ENCODE peak calls at places on chromosomes 6 and 20, in four cellular contexts. V is cardiac fibroblast, Y is NCI-H1105 treated with DMSO at 0.1 percent for 48 hours, N is BJ. S is an unnamed sample.

GRCh38 chr6:157096105-157096504 is 227.2 kb downstream of the TMEM242 start:
- DNase-seq in N (no peak), Y (no peak), V (no peak), S (no peak)

GRCh38 chr20:17612975-17613327 is 43.1 kb downstream of the DSTN start:
- DNase-seq in N (no peak), V (no peak), Y (no peak), S (no peak)

GRCh38 chr6:157551041-157551832 is 170.2 kb downstream of the ZDHHC14 start:
- DNase-seq in Y (no peak), V (no peak), N (no peak), S (no peak)

GRCh38 chr20:48066256-48066655 is 281.0 kb upstream of the SULF2 start:
- DNase-seq in N (peak), Y (no peak), V (no peak), S (no peak)

GRCh38 chr6:116969211-116969863 is 92.3 kb downstream of the RFX6 start:
- DNase-seq in N (no peak), V (peak), Y (peak), S (no peak)

GRCh38 chr6:36698871-36699271 is 1.2 kb downstream of the RAB44 start:
- DNase-seq in V (no peak), Y (no peak), N (no peak), S (no peak)

GRCh38 chr20:164618-165017 is 7.4 kb downstream of the DEFB127 start:
- DNase-seq in V (no peak), Y (no peak), N (no peak), S (no peak)

GRCh38 chr6:151067684-151068596 is 171.8 kb upstream of the AKAP12 start:
- DNase-seq in N (peak), V (peak), Y (no peak), S (peak)

GRCh38 chr20:21583486-21584168 is 69.8 kb upstream of the NKX2-2 start:
- DNase-seq in Y (peak), N (no peak), V (no peak), S (no peak)

GRCh38 chr6:106630366-106630765 is 988 bp downstream of the QRSL1 start:
- DNase-seq in N (no peak), V (no peak), Y (no peak), S (no peak)

GRCh38 chr6:108597601-108598315 is 37.0 kb downstream of the FOXO3 start:
- DNase-seq in Y (no peak), V (no peak), N (no peak), S (no peak)

GRCh38 chr6:31693535-31693934 is 9.6 kb downstream of the ABHD16A start:
- DNase-seq in Y (no peak), N (no peak), V (no peak), S (no peak)

GRCh38 chr6:42978793-42979522 is at the start of gene PEX6:
- DNase-seq in N (no peak), Y (peak), V (peak), S (peak)

GRCh38 chr6:30730611-30731435 is 10.7 kb downstream of the TUBB start:
- DNase-seq in V (peak), N (no peak), Y (peak), S (peak)

GRCh38 chr6:47070461-47070860 is 28.3 kb upstream of the ADGRF1 start:
- DNase-seq in Y (no peak), N (no peak), V (no peak), S (no peak)

GRCh38 chr20:37390891-37391525 is 45.1 kb downstream of the SRC start:
- DNase-seq in N (no peak), Y (no peak), V (no peak), S (no peak)

GRCh38 chr6:165106261-165106660 is 203.1 kb downstream of the C6orf118 start:
- DNase-seq in V (no peak), N (no peak), Y (no peak), S (no peak)

GRCh38 chr20:17613328-17614175 is 43.7 kb downstream of the DSTN start:
- DNase-seq in Y (no peak), N (no peak), V (no peak), S (no peak)

GRCh38 chr6:80690611-80691090 is 584.2 kb downstream of the BCKDHB start:
- DNase-seq in N (peak), V (no peak), Y (no peak), S (no peak)

GRCh38 chr20:11352041-11352440 is 565.7 kb upstream of the BTBD3 start:
- DNase-seq in Y (peak), N (no peak), V (no peak), S (no peak)

GRCh38 chr6:119544325-119545150 is 195.0 kb upstream of the MAN1A1 start:
- DNase-seq in Y (no peak), V (peak), N (no peak), S (no peak)

GRCh38 chr6:138467901-138468300 is 31.4 kb downstream of the NHSL1 start:
- DNase-seq in Y (no peak), N (no peak), V (no peak), S (no peak)

GRCh38 chr6:126437225-126437624 is 97.3 kb downstream of the CENPW start:
- DNase-seq in V (no peak), Y (no peak), N (no peak), S (no peak)

GRCh38 chr6:128000363-128000762 is 99.5 kb upstream of the THEMIS start:
- DNase-seq in V (peak), N (no peak), Y (no peak), S (no peak)

S was measured in anterior cingulate cortex.